ENCODE peak calls at places on chromosomes 7 and 10, in ten cellular contexts. P is psoas muscle, G is astrocyte, O is cardiac muscle cell, L is astrocyte of the spinal cord, M is cardiac fibroblast, R is esophagus squamous epithelium, A is GM10248, U is IMR-90, Y is fibroblast of lung. I is an unnamed sample.

GRCh38 chr7:38432080-38432479 is 158.6 kb upstream of the TARP start:
- DNase-seq in P (no peak), G (no peak), O (no peak), L (no peak), M (no peak), R (no peak), A (no peak), U (no peak), Y (no peak), I (no peak)

GRCh38 chr10:69731184-69731583 is 70.5 kb upstream of the COL13A1 start:
- DNase-seq in P (no peak), G (peak), O (peak), L (peak), M (peak), R (no peak), A (no peak), U (peak), Y (peak), I (peak)

GRCh38 chr7:24381919-24382505 is 98.0 kb downstream of the NPY start:
- DNase-seq in P (no peak), G (peak), O (peak), L (peak), M (peak), R (no peak), A (peak), U (no peak), Y (peak), I (no peak)

GRCh38 chr10:113139695-113140094 is 189.6 kb downstream of the TCF7L2 start:
- DNase-seq in P (no peak), G (peak), O (peak), L (peak), M (peak), R (no peak), A (no peak), U (peak), Y (peak), I (no peak)

GRCh38 chr10:31929260-31929985 is 792 bp upstream of the ARHGAP12 start:
- DNase-seq in P (peak), G (no peak), O (peak), L (peak), M (peak), R (no peak), A (peak), U (no peak), Y (peak), I (no peak)

GRCh38 chr10:75825220-75825619 is 393.8 kb downstream of the LRMDA start:
- DNase-seq in P (no peak), G (no peak), O (no peak), L (no peak), M (no peak), R (no peak), A (no peak), U (no peak), Y (no peak), I (no peak)

GRCh38 chr7:51589111-51589510 is 272.5 kb upstream of the COBL start:
- DNase-seq in P (no peak), G (no peak), O (no peak), L (no peak), M (no peak), R (no peak), A (no peak), U (no peak), Y (no peak), I (no peak)

GRCh38 chr7:31051598-31052503 is at the start of gene ADCYAP1R1:
- DNase-seq in P (peak), G (no peak), O (no peak), L (no peak), M (no peak), R (no peak), A (no peak), U (no peak), Y (no peak), I (no peak)

GRCh38 chr10:60163786-60164185 is 225.9 kb downstream of the ANK3 start:
- DNase-seq in P (no peak), G (no peak), O (no peak), L (no peak), M (no peak), R (no peak), A (no peak), U (no peak), Y (no peak), I (no peak)

GRCh38 chr7:91628742-91629141 is 251.8 kb downstream of the MTERF1 start:
- DNase-seq in P (no peak), G (no peak), O (peak), L (no peak), M (peak), R (no peak), A (no peak), U (no peak), Y (no peak), I (no peak)

GRCh38 chr7:150368884-150369739 is 490 bp downstream of the REPIN1 start:
- DNase-seq in P (peak), G (peak), O (peak), L (peak), M (peak), R (no peak), A (peak), U (peak), Y (peak), I (no peak)

GRCh38 chr10:111084346-111085255 is 7.8 kb downstream of the ADRA2A start:
- DNase-seq in P (no peak), G (no peak), O (no peak), L (no peak), M (no peak), R (no peak), A (no peak), U (no peak), Y (no peak), I (no peak)

GRCh38 chr7:145036592-145037386 is 200.9 kb upstream of the TPK1 start:
- DNase-seq in P (no peak), G (no peak), O (peak), L (peak), M (peak), R (no peak), A (peak), U (peak), Y (peak), I (no peak)

GRCh38 chr10:123470570-123470969 is 195.6 kb upstream of the GPR26 start:
- DNase-seq in P (no peak), G (no peak), O (no peak), L (no peak), M (no peak), R (no peak), A (no peak), U (no peak), Y (no peak), I (no peak)

GRCh38 chr7:7565746-7566650 is 686 bp upstream of the MIOS start:
- DNase-seq in P (no peak), G (peak), O (no peak), L (no peak), M (no peak), R (no peak), A (peak), U (no peak), Y (no peak), I (no peak)

GRCh38 chr10:34256216-34256615 is 558.9 kb downstream of the PARD3 start:
- DNase-seq in P (no peak), G (no peak), O (no peak), L (no peak), M (no peak), R (no peak), A (no peak), U (no peak), Y (no peak), I (no peak)

GRCh38 chr7:127859330-127859729 is 171.9 kb downstream of the LRRC4 start:
- DNase-seq in P (no peak), G (no peak), O (no peak), L (no peak), M (no peak), R (no peak), A (no peak), U (no peak), Y (no peak), I (no peak)

GRCh38 chr7:127858915-127859189 is 172.4 kb downstream of the LRRC4 start:
- DNase-seq in P (no peak), G (no peak), O (no peak), L (no peak), M (no peak), R (no peak), A (peak), U (no peak), Y (no peak), I (no peak)

GRCh38 chr7:127865466-127865865 is 165.8 kb downstream of the LRRC4 start:
- DNase-seq in P (no peak), G (peak), O (peak), L (peak), M (peak), R (no peak), A (no peak), U (peak), Y (peak), I (no peak)

GRCh38 chr7:127863082-127863481 is 168.2 kb downstream of the LRRC4 start:
- DNase-seq in P (no peak), G (no peak), O (no peak), L (no peak), M (no peak), R (no peak), A (no peak), U (no peak), Y (no peak), I (no peak)

DNA sequence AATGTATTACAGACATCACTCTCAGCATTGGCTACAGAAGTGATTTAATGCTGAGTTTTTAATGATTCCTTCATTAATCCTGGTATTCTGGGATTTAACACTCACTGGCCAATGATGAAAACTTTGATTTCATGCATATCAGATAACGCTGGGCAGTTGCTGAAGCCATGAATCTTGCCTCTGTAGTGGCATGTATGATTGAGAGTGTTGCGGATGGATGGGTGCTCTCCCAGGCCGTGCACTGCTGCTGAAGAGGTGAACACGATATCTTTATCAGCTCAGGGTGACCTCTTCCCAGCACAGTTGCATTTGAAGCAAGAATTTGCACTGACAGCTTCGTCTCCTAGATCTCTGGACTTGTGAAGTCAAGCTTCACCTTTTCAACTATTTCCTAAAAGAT is 168.7 kb downstream of the LRRC4 start:
- DNase-seq in P (no peak), G (no peak), O (no peak), L (no peak), M (no peak), R (no peak), A (no peak), U (no peak), Y (no peak), I (no peak)
- TF ChIP-seq CTCF in P (no peak), G (no peak), O (no peak), L (no peak), M (no peak), R (no peak), A (no peak), U (no peak), Y (no peak), I (no peak)

GRCh38 chr10:89952314-89952713 is 250.9 kb downstream of the KIF20B start:
- DNase-seq in P (no peak), G (no peak), O (no peak), L (no peak), M (no peak), R (no peak), A (no peak), U (no peak), Y (no peak), I (no peak)

GRCh38 chr10:89959433-89960110 is 258.2 kb downstream of the KIF20B start:
- DNase-seq in P (no peak), G (peak), O (no peak), L (no peak), M (no peak), R (no peak), A (peak), U (no peak), Y (peak), I (no peak)

DNA sequence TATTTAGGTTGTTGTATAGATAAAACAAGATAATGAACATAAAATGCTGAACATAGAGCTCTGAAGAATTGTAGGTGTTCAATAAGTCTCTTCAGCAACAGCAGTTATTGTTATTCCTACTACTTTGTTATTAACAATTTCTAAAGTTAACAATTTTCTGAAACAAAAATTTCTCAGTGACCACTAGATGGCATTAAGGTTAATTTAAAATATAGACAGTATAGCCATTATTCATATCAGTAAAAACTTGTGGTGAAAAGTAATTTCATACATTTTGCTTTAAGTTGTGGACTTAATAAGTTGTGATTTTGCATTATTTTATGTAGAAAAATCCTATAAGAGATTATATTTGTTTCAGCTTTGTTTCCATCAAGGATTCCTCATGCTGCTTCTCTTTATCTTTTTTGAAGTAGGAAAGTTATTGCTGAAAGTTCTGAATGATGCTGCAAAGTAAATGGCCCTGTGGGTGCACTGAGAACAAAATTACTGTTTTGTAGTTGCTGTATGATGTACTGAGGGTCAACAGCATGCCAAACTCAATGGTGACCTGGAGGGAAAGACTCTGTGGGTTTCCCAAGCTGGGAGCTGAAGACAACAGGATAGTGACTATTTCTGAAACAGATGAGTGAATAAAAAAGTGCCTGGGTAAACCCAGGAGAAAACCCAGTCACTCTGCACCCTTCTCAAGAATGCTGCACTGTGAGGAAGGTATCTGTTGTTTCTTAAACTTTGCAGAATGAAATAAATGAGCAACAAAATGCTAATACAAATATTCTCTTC is 253.6 kb downstream of the KIF20B start:
- DNase-seq in P (no peak), G (no peak), O (peak), L (peak), M (peak), R (no peak), A (peak), U (no peak), Y (peak), I (no peak)
- TF ChIP-seq CTCF in P (no peak), G (peak), O (peak), L (peak), M (peak), R (no peak), A (peak), U (peak), Y (no peak), I (peak)

GRCh38 chr7:94401411-94401810 is 6.7 kb downstream of the COL1A2 start:
- DNase-seq in P (no peak), G (no peak), O (peak), L (peak), M (peak), R (no peak), A (no peak), U (no peak), Y (no peak), I (no peak)

GRCh38 chr7:94400643-94401042 is 5.9 kb downstream of the COL1A2 start:
- DNase-seq in P (no peak), G (no peak), O (peak), L (peak), M (peak), R (no peak), A (no peak), U (no peak), Y (no peak), I (no peak)

GRCh38 chr7:94403546-94403945 is 8.9 kb downstream of the COL1A2 start:
- DNase-seq in P (no peak), G (no peak), O (peak), L (peak), M (peak), R (no peak), A (no peak), U (no peak), Y (no peak), I (no peak)

GRCh38 chr7:94409561-94409960 is 14.9 kb downstream of the COL1A2 start:
- DNase-seq in P (no peak), G (no peak), O (no peak), L (no peak), M (peak), R (no peak), A (no peak), U (no peak), Y (no peak), I (no peak)

GRCh38 chr7:94405506-94405905 is 10.8 kb downstream of the COL1A2 start:
- DNase-seq in P (no peak), G (no peak), O (peak), L (no peak), M (no peak), R (no peak), A (no peak), U (no peak), Y (peak), I (no peak)
- TF ChIP-seq CTCF in P (no peak), G (no peak), O (no peak), L (no peak), M (no peak), R (no peak), A (no peak), U (no peak), Y (no peak), I (no peak)

GRCh38 chr10:100508691-100509150 is 10.9 kb downstream of the SEC31B start:
- DNase-seq in P (no peak), G (peak), O (peak), L (peak), M (peak), R (no peak), A (peak), U (peak), Y (peak), I (peak)
- TF ChIP-seq CTCF in P (peak), G (peak), O (peak), L (peak), M (peak), R (peak), A (peak), U (peak), Y (peak), I (peak)

GRCh38 chr10:91552706-91553105 is 80.2 kb downstream of the PPP1R3C start:
- DNase-seq in P (no peak), G (no peak), O (peak), L (no peak), M (peak), R (no peak), A (no peak), U (peak), Y (peak), I (no peak)

GRCh38 chr10:91549296-91549695 is 83.6 kb downstream of the PPP1R3C start:
- DNase-seq in P (no peak), G (no peak), O (no peak), L (no peak), M (no peak), R (no peak), A (no peak), U (no peak), Y (no peak), I (no peak)

GRCh38 chr10:91552260-91552659 is 80.6 kb downstream of the PPP1R3C start:
- DNase-seq in P (no peak), G (no peak), O (no peak), L (no peak), M (no peak), R (no peak), A (no peak), U (no peak), Y (no peak), I (no peak)

GRCh38 chr10:91555455-91555854 is 77.4 kb downstream of the PPP1R3C start:
- DNase-seq in P (no peak), G (no peak), O (no peak), L (no peak), M (no peak), R (no peak), A (no peak), U (no peak), Y (no peak), I (no peak)

GRCh38 chr10:91551856-91552255 is 81.0 kb downstream of the PPP1R3C start:
- DNase-seq in P (no peak), G (peak), O (peak), L (peak), M (peak), R (no peak), A (peak), U (peak), Y (peak), I (peak)
- TF ChIP-seq CTCF in P (peak), G (peak), O (peak), L (peak), M (peak), R (peak), A (peak), U (peak), Y (peak), I (peak)

DNA sequence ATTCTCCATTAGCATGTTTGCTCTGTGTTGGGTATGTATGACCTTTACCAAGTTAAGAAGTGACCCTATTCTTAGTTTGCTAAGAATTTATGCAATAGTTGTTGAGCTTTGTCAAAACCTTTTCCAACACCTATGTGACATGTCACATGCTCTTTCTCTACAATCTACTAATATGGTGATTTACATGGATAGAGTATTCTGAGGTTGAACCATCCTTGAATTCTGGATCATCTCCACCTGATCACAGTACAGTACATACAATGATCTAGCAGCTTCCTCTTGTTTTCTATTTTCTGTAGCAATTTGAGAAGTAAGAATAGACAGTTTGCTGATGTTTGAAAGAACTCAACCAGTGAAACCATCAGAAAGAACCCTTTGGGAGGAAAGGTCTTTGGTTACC is 101.2 kb upstream of the PDGFA start:
- DNase-seq in P (no peak), G (no peak), O (no peak), L (peak), M (no peak), R (no peak), A (no peak), U (no peak), Y (peak), I (no peak)
- TF ChIP-seq CTCF in P (no peak), G (no peak), O (no peak), L (no peak), M (no peak), R (no peak), A (no peak), U (no peak), Y (no peak), I (no peak)